ENCODE peak calls at places on chromosomes 6 and 20, in seven cellular contexts. N is COR-L47; X is dorsolateral prefrontal cortex; M is mesothelial cell of epicardium; E is immature natural killer cell; B is stimulated activated naive B cell treated with anti-CD40 and anti-IgM and Interleukin-4, amounts not matched to agents 10 μg/mL and 1 μg/mL and 100 μg/mL, for 72 hours; S is NCI-H2081. C is an unnamed sample.

GRCh38 chr6:105258816-105259215 is 79.0 kb upstream of the POPDC3 start:
- DNase-seq in N (no peak), X (no peak), M (no peak), E (no peak), B (no peak), S (no peak), C (no peak)

GRCh38 chr20:53611449-53611894 is 17.8 kb upstream of the ZNF217 start:
- DNase-seq in N (no peak), X (peak; percentile 18), M (peak; percentile 36), E (no peak), B (no peak), S (no peak), C (no peak)

GRCh38 chr20:38873050-38873581 is 53.1 kb upstream of the FAM83D start:
- DNase-seq in N (no peak), X (no peak), M (no peak), E (peak; percentile 96), B (peak; percentile 82), S (no peak), C (no peak)

GRCh38 chr20:41344477-41344876 is 3.9 kb downstream of the LPIN3 start:
- DNase-seq in N (no peak), X (no peak), M (no peak), E (no peak), B (no peak), S (no peak), C (no peak)

GRCh38 chr20:36866164-36866563 is 9.8 kb upstream of the TLDC2 start:
- DNase-seq in N (no peak), X (no peak), M (no peak), E (no peak), B (no peak), S (no peak), C (no peak)

GRCh38 chr6:131061771-131062160 is 1.3 kb downstream of the EPB41L2 start:
- DNase-seq in N (no peak), X (no peak), M (no peak), E (no peak), B (no peak), S (no peak), C (no peak)

GRCh38 chr6:135540207-135540877 is 42.8 kb upstream of the AHI1 start:
- DNase-seq in N (no peak), X (peak; percentile 32), M (no peak), E (no peak), B (no peak), S (no peak), C (no peak)

GRCh38 chr20:25543068-25543467 is 42.3 kb downstream of the NINL start:
- DNase-seq in N (no peak), X (no peak), M (no peak), E (no peak), B (no peak), S (no peak), C (no peak)

GRCh38 chr6:13568970-13569369 is 5.4 kb upstream of the SIRT5 start:
- DNase-seq in N (no peak), X (no peak), M (no peak), E (no peak), B (no peak), S (no peak), C (no peak)

GRCh38 chr6:1611322-1611571 is 1.5 kb downstream of the FOXC1 start:
- DNase-seq in N (peak; percentile 43), X (no peak), M (no peak), E (no peak), B (no peak), S (peak; percentile 15), C (no peak)

C was measured in NCI-H1048.